ENCODE peak calls at places on chromosome 3, in ten cellular contexts. C is astrocyte of the spinal cord; S is glomerular endothelial cell; T is body of pancreas; V is endothelial cell; J is stimulated activated CD8-positive, alpha-beta memory T cell treated with anti-CD3 and anti-CD28 coated beads, Interleukin-15, amount 100 ng/mL, for 4 hours; R is CD8-positive, alpha-beta T cell; H is iris pigment epithelial cell; E is activated CD4-positive, alpha-beta T cell treated with anti-CD3 and anti-CD28 coated beads, Interleukin-2, amount 10 ng/mL, durations not matched to agents 7 days and 5 days; L is A172. I is an unnamed sample.

GRCh38 chr3:55461896-55462295 is 25.2 kb downstream of the WNT5A start:
- DNase-seq in C (peak), S (no peak), T (no peak), V (no peak), J (no peak), R (no peak), H (peak), E (no peak), L (peak), I (peak)

GRCh38 chr3:126924458-126924857 is 58.5 kb upstream of the PLXNA1 start:
- DNase-seq in C (no peak), S (no peak), T (no peak), V (no peak), J (no peak), R (no peak), H (peak), E (no peak), L (no peak), I (no peak)

GRCh38 chr3:132033471-132033870 is 1.3 kb downstream of the CPNE4 start:
- DNase-seq in C (no peak), S (no peak), T (no peak), V (no peak), J (no peak), R (no peak), H (no peak), E (no peak), L (no peak), I (no peak)

GRCh38 chr3:188624384-188624783 is 470.4 kb downstream of the LPP start:
- DNase-seq in C (peak), S (no peak), T (peak), V (no peak), J (no peak), R (no peak), H (peak), E (no peak), L (no peak), I (no peak)

GRCh38 chr3:108334698-108335097 is 38.4 kb downstream of the HHLA2 start:
- DNase-seq in C (no peak), S (no peak), T (no peak), V (no peak), J (no peak), R (no peak), H (peak), E (no peak), L (peak), I (peak)

GRCh38 chr3:189945935-189946709 is 174.6 kb downstream of the P3H2 start:
- DNase-seq in C (no peak), S (no peak), T (no peak), V (no peak), J (no peak), R (no peak), H (no peak), E (no peak), L (no peak), I (no peak)

GRCh38 chr3:143822374-143822773 is 25.9 kb downstream of the SLC9A9 start:
- DNase-seq in C (no peak), S (no peak), T (no peak), V (no peak), J (no peak), R (no peak), H (no peak), E (no peak), L (no peak), I (no peak)

GRCh38 chr3:150372320-150373118 is 35.6 kb upstream of the TSC22D2 start:
- DNase-seq in C (peak), S (no peak), T (no peak), V (no peak), J (no peak), R (no peak), H (peak), E (no peak), L (peak), I (no peak)

GRCh38 chr3:55167586-55168317 is 239.9 kb upstream of the LRTM1 start:
- DNase-seq in C (peak), S (no peak), T (no peak), V (no peak), J (no peak), R (no peak), H (peak), E (no peak), L (peak), I (no peak)

GRCh38 chr3:53161820-53162671 is 1.0 kb downstream of the PRKCD start:
- DNase-seq in C (peak), S (no peak), T (peak), V (peak), J (peak), R (peak), H (peak), E (peak), L (no peak), I (peak)

GRCh38 chr3:39232859-39233258 is 40.5 kb upstream of the XIRP1 start:
- DNase-seq in C (no peak), S (no peak), T (no peak), V (no peak), J (no peak), R (no peak), H (no peak), E (no peak), L (no peak), I (no peak)

GRCh38 chr3:177944228-177944661 is 592.0 kb upstream of the KCNMB2 start:
- DNase-seq in C (peak), S (no peak), T (peak), V (no peak), J (no peak), R (no peak), H (no peak), E (no peak), L (peak), I (no peak)

GRCh38 chr3:128503164-128503651 is 10.2 kb upstream of the GATA2 start:
- DNase-seq in C (no peak), S (no peak), T (peak), V (no peak), J (no peak), R (peak), H (no peak), E (no peak), L (peak), I (peak)

GRCh38 chr3:150370129-150370602 is 37.9 kb upstream of the TSC22D2 start:
- DNase-seq in C (peak), S (no peak), T (peak), V (no peak), J (no peak), R (no peak), H (peak), E (no peak), L (peak), I (peak)

GRCh38 chr3:130700541-130700940 is 46.1 kb downstream of the PIK3R4 start:
- DNase-seq in C (peak), S (peak), T (peak), V (no peak), J (no peak), R (no peak), H (peak), E (no peak), L (no peak), I (no peak)

GRCh38 chr3:16739416-16740091 is 134.3 kb upstream of the DAZL start:
- DNase-seq in C (peak), S (no peak), T (no peak), V (no peak), J (no peak), R (no peak), H (peak), E (no peak), L (no peak), I (no peak)

GRCh38 chr3:198079771-198080520 is 119.9 kb downstream of the LMLN start:
- DNase-seq in C (no peak), S (no peak), T (no peak), V (peak), J (peak), R (peak), H (peak), E (peak), L (no peak), I (peak)

GRCh38 chr3:61985020-61985419 is 388.3 kb downstream of the FEZF2 start:
- DNase-seq in C (peak), S (no peak), T (no peak), V (no peak), J (no peak), R (no peak), H (peak), E (no peak), L (peak), I (peak)

GRCh38 chr3:159191454-159191853 is 389.6 kb downstream of the MFSD1 start:
- DNase-seq in C (peak), S (peak), T (no peak), V (no peak), J (no peak), R (no peak), H (peak), E (no peak), L (peak), I (no peak)

GRCh38 chr3:120425877-120426276 is 24.9 kb downstream of the FSTL1 start:
- DNase-seq in C (peak), S (no peak), T (peak), V (no peak), J (no peak), R (no peak), H (peak), E (no peak), L (peak), I (no peak)

GRCh38 chr3:133915685-133916639 is 20.3 kb upstream of the RAB6B start:
- DNase-seq in C (no peak), S (no peak), T (no peak), V (no peak), J (no peak), R (no peak), H (peak), E (no peak), L (peak), I (peak)

GRCh38 chr3:12822725-12823373 is 18.5 kb downstream of the RPL32 start:
- DNase-seq in C (peak), S (no peak), T (no peak), V (no peak), J (no peak), R (no peak), H (peak), E (no peak), L (no peak), I (peak)

GRCh38 chr3:39408493-39409372 is 2.2 kb downstream of the RPSA start:
- DNase-seq in C (no peak), S (no peak), T (no peak), V (no peak), J (no peak), R (no peak), H (no peak), E (no peak), L (no peak), I (no peak)

GRCh38 chr3:73681610-73682009 is 56.9 kb upstream of the PDZRN3 start:
- DNase-seq in C (peak), S (no peak), T (no peak), V (no peak), J (no peak), R (no peak), H (peak), E (no peak), L (no peak), I (peak)

GRCh38 chr3:31106912-31107311 is 212.5 kb upstream of the GADL1 start:
- DNase-seq in C (peak), S (no peak), T (no peak), V (no peak), J (no peak), R (no peak), H (peak), E (no peak), L (no peak), I (peak)

GRCh38 chr3:127064391-127065137 is 81.6 kb downstream of the PLXNA1 start:
- DNase-seq in C (peak), S (no peak), T (no peak), V (no peak), J (no peak), R (no peak), H (peak), E (no peak), L (peak), I (peak)

GRCh38 chr3:152396867-152397266 is 128.1 kb downstream of the MBNL1 start:
- DNase-seq in C (no peak), S (no peak), T (no peak), V (no peak), J (no peak), R (no peak), H (peak), E (no peak), L (no peak), I (no peak)

GRCh38 chr3:113485161-113485609 is 29.8 kb downstream of the SPICE1 start:
- DNase-seq in C (no peak), S (no peak), T (no peak), V (no peak), J (peak), R (peak), H (no peak), E (peak), L (no peak), I (peak)

I was measured in epithelial cell of esophagus.